ENCODE peak calls at places on chromosomes 16 and 17, in seven cellular contexts. V is endothelial cell, O is fibroblast of mammary gland, E is activated B cell treated with CpG ODN at 0.5 μM for 24 hours, T is mesothelial cell of epicardium, M is progenitor cell of endocrine pancreas, W is heart left ventricle. Q is an unnamed sample.

GRCh38 chr17:68277807-68278206 is 13.1 kb downstream of the SLC16A6 start:
- DNase-seq in O (no peak), E (no peak), V (no peak), T (no peak), M (no peak), W (no peak), Q (no peak)

GRCh38 chr17:5080591-5080990 is 2.3 kb downstream of the ZFP3 start:
- DNase-seq in V (no peak), W (no peak), M (no peak), E (no peak), T (no peak), O (no peak), Q (no peak)

GRCh38 chr16:50400312-50400966 is 31.7 kb upstream of the BRD7 start:
- DNase-seq in O (no peak), T (no peak), W (no peak), V (no peak), M (no peak), E (no peak), Q (no peak)

GRCh38 chr16:6880263-6880662 is 452.4 kb upstream of the RBFOX1 start:
- DNase-seq in E (no peak), O (no peak), T (no peak), M (no peak), W (no peak), V (no peak), Q (no peak)

GRCh38 chr17:55437165-55437605 is 15.6 kb upstream of the MMD start:
- DNase-seq in T (no peak), W (peak; percentile 42), E (peak; percentile 36), M (no peak), O (no peak), V (no peak), Q (no peak)

GRCh38 chr17:7959503-7960253 is 27.7 kb downstream of the CNTROB start:
- DNase-seq in T (no peak), O (peak; percentile 33), W (no peak), V (no peak), M (no peak), E (no peak), Q (no peak)

GRCh38 chr17:58337126-58337599 is 8.6 kb upstream of the TSPOAP1 start:
- DNase-seq in E (peak; percentile 48), O (no peak), M (no peak), W (no peak), V (no peak), T (no peak), Q (peak; percentile 54)

GRCh38 chr16:49462989-49463371 is 89.4 kb downstream of the C16orf78 start:
- DNase-seq in W (peak; percentile 7), M (no peak), T (peak; percentile 26), O (no peak), V (no peak), E (no peak), Q (no peak)

GRCh38 chr16:59121411-59121810 is 387.3 kb upstream of the GOT2 start:
- DNase-seq in V (no peak), E (no peak), T (no peak), M (no peak), O (no peak), W (no peak), Q (no peak)

GRCh38 chr17:17714261-17714866 is 33.1 kb downstream of the RAI1 start:
- DNase-seq in M (no peak), E (no peak), O (no peak), T (no peak), V (no peak), W (no peak), Q (peak; percentile 62)

GRCh38 chr17:82871056-82871775 is 31.4 kb upstream of the ZNF750 start:
- DNase-seq in M (no peak), O (no peak), T (no peak), V (no peak), E (peak; percentile 68), W (no peak), Q (peak; percentile 25)

GRCh38 chr16:30458561-30459394 is 13.1 kb upstream of the SEPHS2 start:
- DNase-seq in M (no peak), E (peak; percentile 69), V (no peak), O (no peak), T (no peak), W (peak; percentile 47), Q (peak; percentile 83)

GRCh38 chr16:57590654-57591085 is 37.8 kb upstream of the ADGRG1 start:
- DNase-seq in V (no peak), T (no peak), O (peak; percentile 57), E (no peak), M (no peak), W (no peak), Q (no peak)

GRCh38 chr17:34307110-34307509 is 12.1 kb upstream of the CCL8 start:
- DNase-seq in T (no peak), O (peak; percentile 88), M (no peak), E (no peak), W (peak; percentile 55), V (no peak), Q (no peak)

GRCh38 chr17:7237761-7238417 is 1.4 kb downstream of the PHF23 start:
- DNase-seq in V (peak; percentile 65), O (peak; percentile 56), T (peak; percentile 68), W (peak; percentile 87), M (peak; percentile 63), E (peak; percentile 73), Q (peak; percentile 67)

GRCh38 chr17:78299052-78299451 is 60.8 kb downstream of the SOCS3 start:
- DNase-seq in M (no peak), E (no peak), V (no peak), W (no peak), T (no peak), O (no peak), Q (no peak)

GRCh38 chr17:15652960-15653359 is 31.2 kb downstream of the TRIM16 start:
- DNase-seq in O (no peak), E (no peak), W (no peak), T (no peak), M (no peak), V (no peak), Q (no peak)

GRCh38 chr17:15648384-15648783 is 28.9 kb upstream of the FBXW10B start:
- DNase-seq in O (peak; percentile 6), V (no peak), E (no peak), M (no peak), T (no peak), W (no peak), Q (no peak)

GRCh38 chr17:15651001-15651582 is 31.6 kb upstream of the FBXW10B start:
- DNase-seq in O (no peak), M (no peak), E (no peak), V (no peak), T (no peak), W (no peak), Q (no peak)

GRCh38 chr17:15649861-15650391 is 30.4 kb upstream of the FBXW10B start:
- DNase-seq in E (no peak), M (no peak), V (no peak), T (no peak), W (peak; percentile 37), O (peak; percentile 62), Q (no peak)

DNA sequence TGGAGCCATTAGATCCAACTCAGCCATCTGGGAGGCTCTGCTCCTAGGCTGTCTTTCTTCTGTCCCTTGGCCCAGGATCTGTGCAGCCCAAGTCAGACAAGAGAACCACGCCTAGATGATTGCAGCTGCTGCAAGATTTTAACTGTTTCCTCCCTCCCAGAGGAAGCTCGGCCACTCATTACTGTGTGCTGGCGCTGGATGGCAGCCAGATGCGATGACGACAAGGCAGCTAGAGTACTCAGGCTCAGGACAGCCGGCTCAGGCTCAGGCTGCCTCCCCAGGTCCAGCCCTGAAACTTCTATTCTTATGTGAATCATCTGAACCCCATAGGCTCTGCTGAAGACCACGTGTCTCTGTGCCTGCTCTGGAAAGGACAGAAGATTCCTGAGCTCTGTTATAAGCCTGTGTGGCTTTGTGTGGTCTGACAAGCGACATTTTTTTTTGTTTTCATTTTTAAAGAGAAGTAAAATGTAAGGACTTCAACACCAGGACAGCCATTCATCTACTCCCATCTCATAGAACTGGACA is 32.1 kb upstream of the FBXW10B start:
- DNase-seq in W (peak; percentile 97), O (peak; percentile 99), V (no peak), E (no peak), T (peak; percentile 83), M (no peak), Q (peak; percentile 96)
- TF ChIP-seq CTCF in W (no peak), O (peak; percentile 0), V (no peak), E (no peak), T (no peak), M (no peak), Q (no peak)

GRCh38 chr16:89392881-89393730 is 97.3 kb downstream of the ANKRD11 start:
- DNase-seq in V (peak; percentile 35), O (no peak), M (no peak), W (no peak), T (no peak), E (no peak), Q (no peak)

GRCh38 chr16:89397331-89397861 is 93.0 kb downstream of the ANKRD11 start:
- DNase-seq in E (no peak), T (no peak), W (no peak), V (no peak), O (no peak), M (no peak), Q (no peak)

GRCh38 chr16:89396156-89396555 is 94.2 kb downstream of the ANKRD11 start:
- DNase-seq in T (no peak), V (no peak), O (no peak), M (no peak), W (no peak), E (no peak), Q (no peak)

GRCh38 chr16:89393731-89394406 is 96.5 kb downstream of the ANKRD11 start:
- DNase-seq in E (no peak), O (no peak), W (peak; percentile 81), M (no peak), V (no peak), T (no peak), Q (no peak)

GRCh38 chr16:89395150-89396142 is 94.9 kb downstream of the ANKRD11 start:
- DNase-seq in V (no peak), M (no peak), E (no peak), T (peak; percentile 76), O (peak; percentile 99), W (peak; percentile 92), Q (no peak)
- TF ChIP-seq CTCF in V (no peak), M (no peak), E (no peak), T (no peak), O (no peak), W (no peak), Q (no peak)

DNA sequence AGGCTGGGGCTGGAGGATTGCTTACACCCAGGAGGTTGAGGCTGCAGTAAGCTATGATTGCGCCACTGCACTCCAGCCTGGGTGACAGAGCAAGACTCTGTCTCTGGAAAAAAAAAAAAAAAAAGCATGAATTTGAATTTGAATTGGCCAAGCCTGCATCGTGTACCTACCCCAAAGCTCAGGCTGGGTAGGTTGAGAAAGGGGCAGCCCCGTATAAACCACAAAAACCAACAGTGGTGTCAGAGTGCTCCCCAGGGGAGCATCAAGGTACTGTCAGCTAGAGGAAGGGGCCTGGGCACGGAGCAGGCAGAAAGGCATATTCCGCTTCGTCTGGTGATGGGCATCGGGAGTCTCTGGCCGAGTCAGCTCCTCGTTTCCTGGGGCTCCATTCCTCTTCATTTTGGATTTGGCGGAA is 40.9 kb downstream of the RAP1GAP2 start:
- DNase-seq in T (no peak), M (no peak), V (no peak), E (peak; percentile 63), W (no peak), O (no peak), Q (no peak)
- TF ChIP-seq CTCF in T (no peak), M (no peak), V (no peak), E (no peak), W (no peak), O (no peak), Q (no peak)

DNA sequence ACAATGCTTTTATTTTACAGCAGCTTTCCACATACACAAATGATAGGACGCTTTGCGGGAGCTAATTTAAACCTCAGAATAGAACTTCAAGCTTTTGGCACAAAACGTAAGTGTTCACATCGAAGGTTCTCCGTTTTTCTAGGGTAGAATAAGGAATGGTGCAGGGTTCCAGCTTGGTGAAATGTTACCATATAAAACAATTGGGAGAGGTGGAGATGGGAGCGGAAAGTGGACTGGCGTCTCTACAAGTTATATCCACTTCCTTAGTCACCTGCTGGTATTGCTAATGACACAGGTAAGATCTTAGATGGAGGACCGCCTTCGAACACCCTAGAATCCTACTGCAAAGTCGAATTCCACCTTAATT is 1.7 kb upstream of the NXN start:
- DNase-seq in W (no peak), T (no peak), M (no peak), E (no peak), V (no peak), O (no peak), Q (no peak)
- TF ChIP-seq CTCF in W (no peak), T (peak; percentile 8), M (no peak), E (no peak), V (peak; percentile 26), O (no peak), Q (peak; percentile 32)